ENCODE peak calls at places on chromosomes 7 and 10, in eight cellular contexts. One of them, this sample, is unnamed.

GRCh38 chr7:115096262-115096661 is 174.4 kb downstream of the MDFIC start:
- DNase-seq in GM23248: no peak
- DNase-seq in PC-3: no peak
- DNase-seq in GM23338: peak
- DNase-seq in HCT116: no peak
- DNase-seq in neural progenitor cell: no peak
- DNase-seq in OCI-LY7: no peak
- DNase-seq in hepatocyte: no peak
- DNase-seq in this sample: no peak

GRCh38 chr7:120993575-120994191 is 5.2 kb downstream of the CPED1 start:
- DNase-seq in GM23248: peak
- DNase-seq in PC-3: peak
- DNase-seq in GM23338: no peak
- DNase-seq in HCT116: no peak
- DNase-seq in neural progenitor cell: no peak
- DNase-seq in OCI-LY7: no peak
- DNase-seq in hepatocyte: no peak
- DNase-seq in this sample: no peak

GRCh38 chr7:128729489-128729888 is 9.7 kb upstream of the CALU start:
- DNase-seq in GM23248: no peak
- DNase-seq in PC-3: no peak
- DNase-seq in GM23338: no peak
- DNase-seq in HCT116: no peak
- DNase-seq in neural progenitor cell: no peak
- DNase-seq in OCI-LY7: no peak
- DNase-seq in hepatocyte: no peak
- DNase-seq in this sample: no peak

GRCh38 chr7:9939171-9939570 is 1034.5 kb upstream of the PHF14 start:
- DNase-seq in GM23248: no peak
- DNase-seq in PC-3: no peak
- DNase-seq in GM23338: no peak
- DNase-seq in HCT116: no peak
- DNase-seq in neural progenitor cell: no peak
- DNase-seq in OCI-LY7: no peak
- DNase-seq in hepatocyte: no peak
- DNase-seq in this sample: no peak

GRCh38 chr7:1945558-1945957 is 275.5 kb downstream of the ELFN1 start:
- DNase-seq in GM23248: no peak
- DNase-seq in PC-3: no peak
- DNase-seq in GM23338: no peak
- DNase-seq in HCT116: no peak
- DNase-seq in neural progenitor cell: no peak
- DNase-seq in OCI-LY7: no peak
- DNase-seq in hepatocyte: no peak
- DNase-seq in this sample: no peak

GRCh38 chr7:156903232-156903909 is 10.4 kb upstream of the LMBR1 start:
- DNase-seq in GM23248: peak
- DNase-seq in PC-3: peak
- DNase-seq in GM23338: no peak
- DNase-seq in HCT116: peak
- DNase-seq in neural progenitor cell: no peak
- DNase-seq in OCI-LY7: no peak
- DNase-seq in hepatocyte: no peak
- DNase-seq in this sample: no peak

GRCh38 chr10:102795453-102796406 is 41.5 kb downstream of the CYP17A1 start:
- DNase-seq in GM23248: no peak
- DNase-seq in PC-3: no peak
- DNase-seq in GM23338: no peak
- DNase-seq in HCT116: no peak
- DNase-seq in neural progenitor cell: no peak
- DNase-seq in OCI-LY7: no peak
- DNase-seq in hepatocyte: no peak
- DNase-seq in this sample: no peak

GRCh38 chr10:89207181-89207800 is at the start of gene CH25H:
- DNase-seq in GM23248: peak
- DNase-seq in PC-3: peak
- DNase-seq in GM23338: peak
- DNase-seq in HCT116: no peak
- DNase-seq in neural progenitor cell: peak
- DNase-seq in OCI-LY7: no peak
- DNase-seq in hepatocyte: peak
- DNase-seq in this sample: peak

GRCh38 chr10:63628526-63629362 is 107.5 kb downstream of the REEP3 start:
- DNase-seq in GM23248: peak
- DNase-seq in PC-3: no peak
- DNase-seq in GM23338: peak
- DNase-seq in HCT116: peak
- DNase-seq in neural progenitor cell: peak
- DNase-seq in OCI-LY7: peak
- DNase-seq in hepatocyte: peak
- DNase-seq in this sample: peak

GRCh38 chr7:144011458-144012230 is 11.5 kb downstream of the OR6B1 start:
- DNase-seq in GM23248: peak
- DNase-seq in PC-3: peak
- DNase-seq in GM23338: no peak
- DNase-seq in HCT116: no peak
- DNase-seq in neural progenitor cell: no peak
- DNase-seq in OCI-LY7: no peak
- DNase-seq in hepatocyte: no peak
- DNase-seq in this sample: no peak

DNA sequence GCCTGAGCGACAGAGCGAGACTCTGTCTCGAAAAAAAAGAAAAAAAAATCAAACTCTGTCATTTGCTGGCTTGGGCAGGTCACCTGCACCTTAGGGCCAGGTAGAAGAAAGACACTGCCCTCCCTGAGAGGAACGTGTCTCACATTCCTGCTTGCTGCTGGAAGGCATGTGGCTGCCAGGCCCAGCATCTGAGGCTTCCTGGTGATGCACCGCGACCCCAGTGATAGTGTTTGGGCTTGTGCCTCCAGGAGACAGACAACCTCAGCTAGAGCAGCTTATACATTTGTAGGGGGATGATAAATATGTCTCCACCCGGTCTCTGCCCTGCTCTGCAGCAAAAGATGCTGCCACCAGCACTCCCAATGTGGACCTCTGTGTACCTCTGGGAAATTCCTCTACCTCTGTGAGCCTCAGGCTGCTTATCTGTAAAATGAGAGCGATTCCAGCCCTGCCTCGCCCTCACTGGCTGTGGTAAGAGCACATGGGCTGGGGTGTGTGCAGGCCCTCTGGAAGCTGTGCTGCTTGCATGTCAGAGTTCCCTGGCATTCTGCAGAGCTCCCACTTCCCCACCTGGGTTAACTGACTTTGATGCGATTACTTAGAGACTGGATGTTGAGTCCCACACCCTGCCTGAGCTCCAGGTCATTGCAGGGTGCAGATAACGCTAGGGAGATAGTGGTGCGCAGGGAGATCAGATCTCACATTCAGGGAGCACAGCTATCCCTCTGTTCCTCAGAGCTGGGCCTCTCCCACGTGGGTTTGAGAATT is 19.9 kb downstream of the SLC29A3 start:
- DNase-seq in GM23248: no peak
- DNase-seq in PC-3: peak
- DNase-seq in GM23338: no peak
- DNase-seq in HCT116: no peak
- DNase-seq in neural progenitor cell: no peak
- DNase-seq in OCI-LY7: no peak
- DNase-seq in hepatocyte: peak
- DNase-seq in this sample: no peak
- TF ChIP-seq EZH2phosphoT487 in GM23248: no peak
- TF ChIP-seq EZH2phosphoT487 in PC-3: no peak
- TF ChIP-seq EZH2phosphoT487 in GM23338: no peak
- TF ChIP-seq EZH2phosphoT487 in HCT116: no peak
- TF ChIP-seq EZH2phosphoT487 in neural progenitor cell: no peak
- TF ChIP-seq EZH2phosphoT487 in OCI-LY7: no peak
- TF ChIP-seq EZH2phosphoT487 in hepatocyte: no peak
- TF ChIP-seq EZH2phosphoT487 in this sample: no peak

DNA sequence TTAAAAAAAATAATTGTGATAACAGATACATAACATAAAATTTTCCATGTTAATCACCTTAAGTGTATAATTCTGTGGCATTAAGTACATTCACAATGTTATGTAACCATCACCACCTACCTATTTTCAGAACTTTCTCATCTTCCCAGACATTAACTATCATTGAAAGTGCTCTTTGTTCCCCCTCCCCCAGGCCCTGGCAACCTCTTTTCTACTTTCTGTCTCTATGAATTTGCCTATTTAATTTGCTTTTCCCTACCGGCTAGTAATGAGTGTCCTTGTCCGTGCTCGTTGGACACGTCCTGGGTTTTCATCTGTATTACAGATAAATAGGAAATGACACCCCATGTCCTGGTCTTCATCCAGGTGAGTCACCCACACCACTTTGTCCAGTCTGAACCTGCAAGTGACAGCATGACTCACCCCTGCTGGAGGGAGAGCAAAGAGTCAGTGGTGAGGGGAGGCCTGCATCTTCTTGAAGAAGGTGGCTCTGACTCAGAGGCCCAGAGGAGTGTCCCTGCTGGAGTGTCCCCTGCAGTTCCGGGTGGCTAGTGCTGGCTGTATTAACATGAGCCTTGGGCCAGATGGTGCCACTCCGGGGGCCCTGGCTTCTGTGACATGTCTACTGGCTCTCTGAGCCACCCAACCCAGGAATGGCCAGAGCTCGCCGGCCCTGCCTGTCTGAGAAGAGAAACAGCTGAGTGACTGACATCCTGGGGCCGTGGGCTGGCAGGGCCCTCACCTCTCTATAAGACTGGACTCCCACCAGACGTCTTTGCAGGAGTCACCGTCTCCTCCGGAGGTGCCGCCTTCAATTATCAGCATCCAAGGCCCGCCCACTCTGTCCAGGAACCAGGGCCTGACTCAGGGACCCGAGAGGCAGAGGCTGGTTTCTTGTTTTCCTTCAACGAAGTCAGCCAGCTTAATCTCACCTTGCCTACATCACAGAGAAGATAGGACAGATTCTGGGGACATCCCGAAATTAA is 503.2 kb upstream of the MKI67 start:
- DNase-seq in GM23248: peak
- DNase-seq in PC-3: peak
- DNase-seq in GM23338: no peak
- DNase-seq in HCT116: peak
- DNase-seq in neural progenitor cell: no peak
- DNase-seq in OCI-LY7: no peak
- DNase-seq in hepatocyte: peak
- DNase-seq in this sample: no peak
- TF ChIP-seq EZH2phosphoT487 in GM23248: no peak
- TF ChIP-seq EZH2phosphoT487 in PC-3: no peak
- TF ChIP-seq EZH2phosphoT487 in GM23338: no peak
- TF ChIP-seq EZH2phosphoT487 in HCT116: no peak
- TF ChIP-seq EZH2phosphoT487 in neural progenitor cell: no peak
- TF ChIP-seq EZH2phosphoT487 in OCI-LY7: no peak
- TF ChIP-seq EZH2phosphoT487 in hepatocyte: no peak
- TF ChIP-seq EZH2phosphoT487 in this sample: no peak

DNA sequence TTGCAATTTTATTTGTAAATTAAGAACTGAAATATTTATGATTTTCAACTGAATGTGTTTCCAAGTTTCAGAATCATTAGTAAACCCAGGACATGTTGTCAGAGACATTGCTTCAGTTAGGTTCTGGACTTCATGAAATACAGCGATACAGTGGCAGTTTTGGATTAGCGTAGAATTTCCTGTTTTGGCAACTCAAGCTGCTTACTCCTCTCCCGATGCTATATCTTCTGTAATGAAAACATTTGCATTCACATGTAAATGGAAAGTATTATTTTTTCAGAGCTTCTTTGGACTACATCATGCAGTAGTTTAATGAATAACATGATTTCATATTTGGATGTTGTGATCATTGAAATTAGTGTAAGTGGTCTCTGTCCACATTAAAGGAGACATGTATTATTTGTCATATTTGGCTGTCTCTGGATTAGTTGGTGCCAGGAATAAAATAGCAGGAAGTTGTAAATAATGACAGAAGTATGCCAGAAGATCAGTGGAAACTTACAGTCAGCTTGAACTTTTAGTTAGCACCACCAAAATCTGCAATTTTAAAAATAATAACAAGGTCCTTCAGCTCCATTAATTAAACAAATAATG is 331.7 kb downstream of the GFRA1 start:
- DNase-seq in GM23248: peak
- DNase-seq in PC-3: no peak
- DNase-seq in GM23338: no peak
- DNase-seq in HCT116: no peak
- DNase-seq in neural progenitor cell: no peak
- DNase-seq in OCI-LY7: no peak
- DNase-seq in hepatocyte: no peak
- DNase-seq in this sample: no peak
- TF ChIP-seq EZH2phosphoT487 in GM23248: no peak
- TF ChIP-seq EZH2phosphoT487 in PC-3: no peak
- TF ChIP-seq EZH2phosphoT487 in GM23338: no peak
- TF ChIP-seq EZH2phosphoT487 in HCT116: no peak
- TF ChIP-seq EZH2phosphoT487 in neural progenitor cell: no peak
- TF ChIP-seq EZH2phosphoT487 in OCI-LY7: no peak
- TF ChIP-seq EZH2phosphoT487 in hepatocyte: no peak
- TF ChIP-seq EZH2phosphoT487 in this sample: no peak

GRCh38 chr7:24824896-24825295 is 67.6 kb upstream of the GSDME start:
- DNase-seq in GM23248: no peak
- DNase-seq in PC-3: no peak
- DNase-seq in GM23338: no peak
- DNase-seq in HCT116: no peak
- DNase-seq in neural progenitor cell: no peak
- DNase-seq in OCI-LY7: no peak
- DNase-seq in hepatocyte: no peak
- DNase-seq in this sample: no peak

GRCh38 chr7:24825931-24826661 is 68.8 kb upstream of the GSDME start:
- DNase-seq in GM23248: peak
- DNase-seq in PC-3: peak
- DNase-seq in GM23338: peak
- DNase-seq in HCT116: peak
- DNase-seq in neural progenitor cell: no peak
- DNase-seq in OCI-LY7: no peak
- DNase-seq in hepatocyte: peak
- DNase-seq in this sample: no peak

GRCh38 chr7:24826662-24827020 is 69.4 kb upstream of the GSDME start:
- DNase-seq in GM23248: no peak
- DNase-seq in PC-3: no peak
- DNase-seq in GM23338: no peak
- DNase-seq in HCT116: no peak
- DNase-seq in neural progenitor cell: no peak
- DNase-seq in OCI-LY7: no peak
- DNase-seq in hepatocyte: no peak
- DNase-seq in this sample: no peak

GRCh38 chr7:24824400-24824799 is 67.1 kb upstream of the GSDME start:
- DNase-seq in GM23248: no peak
- DNase-seq in PC-3: no peak
- DNase-seq in GM23338: no peak
- DNase-seq in HCT116: peak
- DNase-seq in neural progenitor cell: no peak
- DNase-seq in OCI-LY7: no peak
- DNase-seq in hepatocyte: no peak
- DNase-seq in this sample: no peak

DNA sequence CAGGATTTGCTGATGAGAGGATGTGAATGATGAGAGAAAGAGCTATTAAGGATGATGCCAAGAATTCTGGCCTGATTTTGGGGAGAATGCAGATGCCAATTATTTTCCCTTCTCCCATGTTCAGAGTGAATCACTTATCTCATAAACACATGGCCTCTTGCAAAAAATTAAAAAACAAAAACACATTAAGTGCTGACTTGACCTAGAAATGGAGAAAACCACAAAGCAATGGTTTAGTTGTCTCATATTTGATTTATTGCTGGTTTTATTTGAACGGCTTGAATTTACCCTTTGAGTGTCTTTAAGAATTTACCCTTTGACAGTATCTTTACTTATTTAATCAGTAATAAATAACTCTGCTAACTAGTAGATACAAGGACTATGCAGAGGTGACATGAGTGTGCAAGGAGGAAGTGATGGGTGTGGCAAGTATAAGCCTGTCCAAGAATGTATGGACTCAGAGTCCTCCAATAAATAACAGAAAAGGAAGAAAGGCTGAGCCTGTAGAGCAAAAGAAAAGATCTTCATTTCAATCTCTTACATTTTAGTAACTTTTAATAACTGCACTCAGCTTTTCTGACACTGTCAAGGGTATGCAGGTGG is 68.2 kb upstream of the GSDME start:
- DNase-seq in GM23248: peak
- DNase-seq in PC-3: peak
- DNase-seq in GM23338: no peak
- DNase-seq in HCT116: no peak
- DNase-seq in neural progenitor cell: no peak
- DNase-seq in OCI-LY7: no peak
- DNase-seq in hepatocyte: peak
- DNase-seq in this sample: no peak
- TF ChIP-seq EZH2phosphoT487 in GM23248: no peak
- TF ChIP-seq EZH2phosphoT487 in PC-3: no peak
- TF ChIP-seq EZH2phosphoT487 in GM23338: no peak
- TF ChIP-seq EZH2phosphoT487 in HCT116: no peak
- TF ChIP-seq EZH2phosphoT487 in neural progenitor cell: no peak
- TF ChIP-seq EZH2phosphoT487 in OCI-LY7: no peak
- TF ChIP-seq EZH2phosphoT487 in hepatocyte: no peak
- TF ChIP-seq EZH2phosphoT487 in this sample: no peak

This sample was measured in MM.1S.